ENCODE peak calls at places on chromosome 15, in four cellular contexts. Z is AG09309, C is left ventricle myocardium inferior, B is fibroblast of the aortic adventitia. L is an unnamed sample.

GRCh38 chr15:57388199-57388863 is 12.0 kb downstream of the CGNL1 start:
- DNase-seq in B (peak), Z (no peak), C (no peak), L (no peak)

GRCh38 chr15:57213783-57214366 is 162.4 kb upstream of the CGNL1 start:
- DNase-seq in Z (no peak), B (peak), C (no peak), L (peak)

GRCh38 chr15:66131200-66131599 is 122.3 kb downstream of the MEGF11 start:
- DNase-seq in B (no peak), C (no peak), Z (no peak), L (no peak)

GRCh38 chr15:90819850-90820249 is 48.5 kb upstream of the FURIN start:
- DNase-seq in Z (no peak), C (no peak), B (no peak), L (no peak)

GRCh38 chr15:91431041-91431715 is 331.1 kb downstream of the SV2B start:
- DNase-seq in B (no peak), Z (no peak), C (no peak), L (no peak)

GRCh38 chr15:74062671-74063070 is 19.7 kb downstream of the GOLGA6A start:
- DNase-seq in C (no peak), Z (no peak), B (no peak), L (no peak)

GRCh38 chr15:58331903-58332675 is 99.7 kb upstream of the LIPC start:
- DNase-seq in B (peak), Z (peak), C (peak), L (peak)

GRCh38 chr15:78988361-78988911 is 43.6 kb upstream of the CTSH start:
- DNase-seq in C (peak), Z (peak), B (peak), L (peak)

GRCh38 chr15:94306700-94307650 is 75.6 kb downstream of the MCTP2 start:
- DNase-seq in C (no peak), Z (peak), B (peak), L (no peak)

GRCh38 chr15:76153241-76154197 is 93.7 kb downstream of the TMEM266 start:
- DNase-seq in Z (no peak), B (no peak), C (no peak), L (no peak)

GRCh38 chr15:38389924-38390542 is 63.9 kb upstream of the FAM98B start:
- DNase-seq in Z (no peak), B (peak), C (peak), L (peak)

GRCh38 chr15:73873889-73874511 is 636 bp downstream of the TBC1D21 start:
- DNase-seq in B (peak), Z (peak), C (no peak), L (peak)

GRCh38 chr15:43516801-43517353 is 531 bp upstream of the MAP1A start:
- DNase-seq in Z (no peak), B (peak), C (no peak), L (peak)

GRCh38 chr15:37253877-37254276 is 153.5 kb upstream of the MEIS2 start:
- DNase-seq in C (no peak), B (peak), Z (no peak), L (peak)

GRCh38 chr15:58628206-58629057 is 121.1 kb downstream of the ADAM10 start:
- DNase-seq in Z (no peak), C (no peak), B (peak), L (no peak)

GRCh38 chr15:70538278-70538677 is 225.1 kb downstream of the UACA start:
- DNase-seq in C (no peak), B (no peak), Z (no peak), L (no peak)

GRCh38 chr15:31469801-31470545 is 143.3 kb downstream of the KLF13 start:
- DNase-seq in Z (no peak), C (no peak), B (no peak), L (no peak)

GRCh38 chr15:85298941-85299340 is 81.5 kb upstream of the AKAP13 start:
- DNase-seq in Z (no peak), B (no peak), C (no peak), L (no peak)

GRCh38 chr15:99076555-99077308 is 28.1 kb upstream of the SYNM start:
- DNase-seq in C (peak), Z (peak), B (peak), L (peak)

GRCh38 chr15:64975390-64975789 is 14.3 kb downstream of the SPG21 start:
- DNase-seq in C (no peak), Z (peak), B (no peak), L (no peak)

GRCh38 chr15:38610748-38611147 is 46.1 kb upstream of the RASGRP1 start:
- DNase-seq in C (no peak), B (no peak), Z (no peak), L (no peak)

GRCh38 chr15:88860212-88860611 is 35.1 kb downstream of the HAPLN3 start:
- DNase-seq in B (no peak), C (no peak), Z (no peak), L (no peak)

GRCh38 chr15:89171136-89172072 is 50.0 kb downstream of the RLBP1 start:
- DNase-seq in C (no peak), Z (no peak), B (peak), L (peak)

GRCh38 chr15:91970142-91970541 is 116.6 kb downstream of the SLCO3A1 start:
- DNase-seq in B (peak), Z (no peak), C (peak), L (no peak)

GRCh38 chr15:58311551-58311950 is 120.2 kb upstream of the LIPC start:
- DNase-seq in Z (no peak), B (no peak), C (no peak), L (no peak)

GRCh38 chr15:70474682-70475438 is 288.5 kb downstream of the UACA start:
- DNase-seq in Z (peak), C (peak), B (peak), L (peak)

GRCh38 chr15:78131295-78132021 is at the start of gene CIB2:
- DNase-seq in C (peak), B (peak), Z (no peak), L (no peak)

GRCh38 chr15:51681303-51681963 is at the start of gene SCG3:
- DNase-seq in B (peak), C (peak), Z (no peak), L (no peak)

GRCh38 chr15:38005949-38006800 is 71.7 kb downstream of the TMCO5A start:
- DNase-seq in Z (no peak), C (no peak), B (no peak), L (no peak)

GRCh38 chr15:96162322-96162721 is 168.2 kb upstream of the NR2F2 start:
- DNase-seq in Z (no peak), C (no peak), B (no peak), L (no peak)

GRCh38 chr15:49415638-49416037 is 7.4 kb upstream of the FGF7 start:
- DNase-seq in C (no peak), B (peak), Z (peak), L (peak)

GRCh38 chr15:63522143-63522531 is 17.7 kb downstream of the USP3 start:
- DNase-seq in B (no peak), C (no peak), Z (no peak), L (no peak)

GRCh38 chr15:74392402-74392876 is 25.0 kb upstream of the CYP11A1 start:
- DNase-seq in C (no peak), B (peak), Z (no peak), L (peak)

GRCh38 chr15:94097567-94097966 is 133.8 kb upstream of the MCTP2 start:
- DNase-seq in Z (no peak), C (no peak), B (no peak), L (peak)

GRCh38 chr15:88625943-88626741 is 5.0 kb downstream of the AEN start:
- DNase-seq in C (no peak), Z (no peak), B (no peak), L (no peak)

GRCh38 chr15:74983725-74984231 is 11.6 kb upstream of the SCAMP5 start:
- DNase-seq in B (no peak), Z (no peak), C (no peak), L (peak)

DNA sequence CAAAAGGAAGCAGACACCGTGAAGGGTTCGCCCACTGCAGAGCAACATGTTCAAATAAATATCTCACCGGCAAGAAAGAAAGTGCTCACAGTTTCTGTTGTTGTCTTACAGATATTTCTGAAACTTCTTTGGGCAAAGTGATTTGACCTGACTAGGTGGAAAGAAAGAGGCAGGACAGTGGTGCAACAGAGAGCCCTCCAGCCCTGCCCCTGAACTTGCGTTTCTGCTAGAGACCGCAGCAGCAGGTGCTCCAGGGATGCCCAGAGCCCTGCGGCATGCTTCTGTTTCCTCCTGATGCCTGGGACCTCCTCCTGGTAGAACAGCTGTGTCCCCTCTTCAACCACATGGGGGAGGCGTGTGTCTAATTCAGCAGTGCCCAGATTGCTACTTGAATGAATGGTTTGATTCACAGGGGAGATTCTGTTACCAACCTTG is 123.4 kb downstream of the ATP10A start:
- DNase-seq in B (peak), C (no peak), Z (no peak), L (peak)
- TF ChIP-seq CTCF in B (peak), C (peak), Z (peak), L (peak)

DNA sequence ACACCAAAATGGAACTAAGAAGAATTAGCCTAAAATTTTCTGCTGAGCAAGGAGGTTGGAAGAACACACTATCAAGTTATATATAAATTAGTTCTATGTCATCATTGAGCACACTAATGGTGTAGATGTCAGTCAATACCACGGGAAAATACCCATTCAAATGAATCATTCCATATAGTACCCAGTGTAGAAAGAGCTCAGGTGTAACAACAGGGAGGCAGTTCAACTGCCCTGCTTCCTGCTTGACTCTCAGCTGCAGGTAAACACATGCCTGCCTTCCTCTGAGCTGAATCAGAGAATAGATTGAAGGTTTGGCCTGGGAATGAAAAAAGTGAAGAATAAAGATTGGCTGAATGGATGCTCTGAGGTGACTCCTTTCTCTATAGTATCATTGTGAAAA is 1088.0 kb downstream of the AGBL1 start:
- DNase-seq in B (no peak), C (no peak), Z (no peak), L (no peak)
- TF ChIP-seq CTCF in B (no peak), C (no peak), Z (no peak), L (no peak)

GRCh38 chr15:101646652-101647051 is 5.5 kb downstream of the TM2D3 start:
- DNase-seq in Z (no peak), B (peak), C (peak), L (no peak)

GRCh38 chr15:101641134-101641764 is 10.9 kb downstream of the TM2D3 start:
- DNase-seq in B (peak), C (peak), Z (no peak), L (peak)

GRCh38 chr15:101641894-101642293 is 10.3 kb downstream of the TM2D3 start:
- DNase-seq in Z (no peak), C (no peak), B (no peak), L (no peak)

GRCh38 chr15:101637549-101638318 is 14.4 kb downstream of the TM2D3 start:
- DNase-seq in Z (no peak), C (no peak), B (no peak), L (no peak)

GRCh38 chr15:101642361-101642760 is 9.8 kb downstream of the TM2D3 start:
- DNase-seq in B (no peak), C (no peak), Z (no peak), L (no peak)
- TF ChIP-seq CTCF in B (peak), C (peak), Z (peak), L (peak)

DNA sequence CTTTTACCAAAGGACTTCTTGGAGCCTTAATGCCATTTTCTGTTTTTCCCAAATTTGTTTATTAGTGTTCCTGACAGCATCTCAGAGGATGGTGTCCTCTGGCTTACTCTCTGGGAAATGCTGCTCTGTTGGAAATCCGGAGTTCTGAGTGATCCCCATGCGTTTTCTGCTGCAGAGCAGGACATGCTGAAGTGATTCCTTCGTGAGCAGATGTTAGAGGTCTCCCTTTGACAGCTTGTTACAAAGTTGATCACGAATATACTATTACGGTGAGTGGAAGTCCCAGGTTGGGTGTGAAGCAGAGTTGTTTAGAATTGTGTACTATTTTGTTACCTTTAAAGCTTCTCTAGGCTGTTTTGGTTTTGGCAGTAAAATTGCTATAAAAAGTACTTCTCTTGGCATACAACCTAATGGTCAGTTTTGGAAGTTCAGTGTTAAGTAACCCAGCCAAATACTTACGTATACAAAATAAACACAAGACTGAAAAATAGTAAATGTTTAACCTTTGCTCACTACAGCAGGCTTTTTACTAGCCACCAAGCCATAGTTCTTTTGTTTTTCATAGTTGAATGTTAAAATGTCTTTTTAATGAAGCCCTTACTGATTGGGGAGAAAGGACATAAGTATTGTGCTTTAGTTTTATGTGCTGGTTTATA is 15.0 kb upstream of the GOLGA6L9 start:
- DNase-seq in C (no peak), Z (no peak), B (no peak), L (peak)
- TF ChIP-seq CTCF in C (no peak), Z (no peak), B (no peak), L (peak)

GRCh38 chr15:41581110-41581509 is 22.1 kb downstream of the TYRO3 start:
- DNase-seq in C (no peak), B (no peak), Z (no peak), L (no peak)
- TF ChIP-seq CTCF in C (no peak), B (peak), Z (peak), L (peak)

GRCh38 chr15:45522179-45522930 is at the start of gene SLC30A4:
- DNase-seq in Z (no peak), B (peak), C (peak), L (peak)
- TF ChIP-seq CTCF in Z (peak), B (peak), C (peak), L (peak)

L was measured in HFFc6.